ENCODE peak calls at places on chromosomes 16 and 17, in eight cellular contexts. K is Panc1; I is sigmoid colon; H is lung; F is endothelial cell; M is CD8-positive, alpha-beta T cell; B is GM13977; N is GM12864. O is an unnamed sample.

GRCh38 chr17:40562841-40563370 is 2.4 kb downstream of the CCR7 start:
- DNase-seq in B (no peak), I (no peak), N (no peak), K (no peak), M (peak; percentile 31), F (no peak), H (no peak), O (no peak)

GRCh38 chr16:15556130-15556529 is 86.8 kb downstream of the MARF1 start:
- DNase-seq in H (no peak), M (no peak), F (no peak), K (no peak), B (no peak), I (no peak), N (no peak), O (no peak)

GRCh38 chr16:67163164-67163902 is 1.2 kb upstream of the HSF4 start:
- DNase-seq in H (no peak), I (peak; percentile 89), F (no peak), M (no peak), N (no peak), K (no peak), B (peak; percentile 75), O (peak; percentile 65)

GRCh38 chr17:29568331-29569244 is at the start of gene TP53I13:
- DNase-seq in F (peak; percentile 73), M (peak; percentile 89), B (peak; percentile 96), K (no peak), H (peak; percentile 91), N (no peak), I (peak; percentile 93), O (peak; percentile 56)

GRCh38 chr17:40888321-40888720 is 3.3 kb upstream of the KRT20 start:
- DNase-seq in K (no peak), N (no peak), M (no peak), I (no peak), H (no peak), B (no peak), F (no peak), O (no peak)

GRCh38 chr17:66455022-66455547 is 152.7 kb downstream of the PRKCA start:
- DNase-seq in N (no peak), B (no peak), K (no peak), I (no peak), H (no peak), F (no peak), M (no peak), O (no peak)

GRCh38 chr16:31221357-31222160 is 4.6 kb upstream of the PYDC1 start:
- DNase-seq in H (no peak), I (no peak), K (no peak), N (no peak), B (peak; percentile 7), M (no peak), F (no peak), O (no peak)

GRCh38 chr17:39244016-39244599 is 18.4 kb upstream of the STAC2 start:
- DNase-seq in F (no peak), H (no peak), M (no peak), B (peak; percentile 19), N (no peak), K (no peak), I (peak; percentile 62), O (peak; percentile 46)

GRCh38 chr16:23650674-23651073 is 9.4 kb downstream of the DCTN5 start:
- DNase-seq in B (no peak), F (no peak), K (no peak), H (no peak), N (no peak), I (no peak), M (no peak), O (no peak)

GRCh38 chr16:77158293-77158692 is 32.7 kb upstream of the MON1B start:
- DNase-seq in K (no peak), N (no peak), B (no peak), F (no peak), H (no peak), I (no peak), M (no peak), O (no peak)
- TF ChIP-seq CTCF in K (no peak), N (no peak), B (no peak), F (no peak), H (no peak), I (no peak), M (no peak), O (no peak)

GRCh38 chr17:32503251-32504165 is 16.7 kb downstream of the CDK5R1 start:
- DNase-seq in B (peak; percentile 84), F (no peak), I (no peak), M (peak; percentile 36), N (peak; percentile 96), K (no peak), H (no peak), O (no peak)

GRCh38 chr17:32498362-32498761 is 11.6 kb downstream of the CDK5R1 start:
- DNase-seq in B (no peak), K (no peak), N (no peak), H (no peak), I (peak; percentile 55), F (no peak), M (no peak), O (no peak)

GRCh38 chr17:32504166-32504990 is 17.6 kb downstream of the CDK5R1 start:
- DNase-seq in B (no peak), M (no peak), N (no peak), H (no peak), K (no peak), I (no peak), F (no peak), O (no peak)

GRCh38 chr17:32502710-32503109 is 15.9 kb downstream of the CDK5R1 start:
- DNase-seq in B (no peak), H (no peak), F (no peak), M (no peak), I (no peak), N (no peak), K (no peak), O (no peak)

DNA sequence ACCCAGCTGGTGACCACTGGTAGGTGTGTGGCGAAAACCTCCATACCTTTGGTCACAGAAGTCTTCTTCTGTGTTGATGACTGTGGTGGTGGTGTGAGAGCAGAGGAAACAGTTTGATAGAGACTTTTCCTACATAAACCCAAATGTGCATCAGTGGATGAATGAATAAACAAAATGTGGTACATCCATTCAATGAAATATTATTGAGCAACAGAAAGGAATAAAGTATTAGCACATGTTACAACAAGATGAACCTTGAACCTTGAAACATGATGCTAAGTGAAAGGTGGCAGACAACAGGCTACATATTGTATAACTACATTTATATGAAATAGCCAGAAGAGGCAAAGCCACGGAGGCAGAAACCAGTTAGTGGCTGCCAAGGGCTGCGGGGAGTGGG is 15.2 kb downstream of the CDK5R1 start:
- DNase-seq in K (no peak), F (no peak), M (no peak), N (no peak), B (no peak), H (no peak), I (no peak), O (no peak)
- TF ChIP-seq CTCF in K (no peak), F (no peak), M (no peak), N (no peak), B (no peak), H (no peak), I (no peak), O (no peak)

GRCh38 chr16:78705694-78706093 is 606.2 kb downstream of the WWOX start:
- DNase-seq in K (peak; percentile 2), M (no peak), B (peak; percentile 21), H (no peak), F (no peak), I (no peak), N (peak; percentile 5), O (no peak)
- TF ChIP-seq CTCF in K (peak; percentile 42), M (peak; percentile 46), B (peak; percentile 56), H (peak; percentile 23), F (peak; percentile 91), I (no peak), N (peak; percentile 44), O (peak; percentile 89)

DNA sequence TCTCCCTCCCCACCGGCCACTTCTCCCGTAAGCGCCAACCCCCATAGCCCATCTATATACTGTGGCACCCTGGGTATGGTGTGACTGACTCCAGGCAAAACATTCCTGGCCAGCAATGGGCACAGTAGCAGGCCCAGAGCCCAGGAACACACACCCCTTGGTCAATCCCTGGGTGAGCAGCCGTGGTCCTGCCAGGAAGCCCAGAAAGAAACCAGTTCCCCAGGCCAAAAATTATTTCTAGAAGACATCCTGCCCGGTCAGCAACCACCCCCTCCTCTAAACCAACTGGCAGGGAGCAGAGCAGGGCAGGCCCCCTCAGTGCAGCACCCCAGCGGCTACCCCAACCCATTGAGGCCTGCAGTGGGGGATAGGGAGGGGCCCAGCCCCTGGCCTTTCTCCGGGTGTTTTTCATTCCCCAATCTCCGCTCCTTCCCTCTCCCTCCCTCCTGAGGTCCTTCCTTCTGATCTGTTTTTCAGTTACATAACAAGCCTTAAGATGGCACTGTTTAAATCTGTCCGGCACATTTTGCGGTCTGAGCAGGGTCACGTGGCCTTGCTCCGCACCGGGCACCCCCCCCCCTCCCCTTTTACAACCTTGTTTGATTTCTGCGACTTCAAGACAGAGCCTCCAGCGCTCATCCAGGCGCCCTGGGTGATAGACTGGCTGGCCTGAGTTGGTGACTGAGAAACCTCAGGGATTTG is 2.0 kb downstream of the NPTX1 start:
- DNase-seq in K (no peak), N (no peak), F (no peak), H (no peak), I (peak; percentile 84), M (no peak), B (peak; percentile 54), O (no peak)
- TF ChIP-seq CTCF in K (no peak), N (no peak), F (no peak), H (no peak), I (peak; percentile 23), M (no peak), B (no peak), O (no peak)

GRCh38 chr16:20675488-20676267 is 21.8 kb downstream of the ACSM1 start:
- DNase-seq in I (peak; percentile 71), N (no peak), B (peak; percentile 31), K (no peak), H (peak; percentile 39), F (no peak), M (no peak), O (no peak)

GRCh38 chr16:20674684-20675487 is 22.6 kb downstream of the ACSM1 start:
- DNase-seq in I (no peak), B (no peak), H (no peak), F (no peak), N (no peak), K (no peak), M (no peak), O (no peak)

GRCh38 chr16:20676268-20676828 is 21.1 kb downstream of the ACSM1 start:
- DNase-seq in F (no peak), K (no peak), H (no peak), M (no peak), B (no peak), N (no peak), I (no peak), O (no peak)

GRCh38 chr16:20678242-20678641 is 19.2 kb downstream of the ACSM1 start:
- DNase-seq in K (no peak), M (no peak), F (no peak), H (no peak), B (no peak), N (no peak), I (no peak), O (no peak)

DNA sequence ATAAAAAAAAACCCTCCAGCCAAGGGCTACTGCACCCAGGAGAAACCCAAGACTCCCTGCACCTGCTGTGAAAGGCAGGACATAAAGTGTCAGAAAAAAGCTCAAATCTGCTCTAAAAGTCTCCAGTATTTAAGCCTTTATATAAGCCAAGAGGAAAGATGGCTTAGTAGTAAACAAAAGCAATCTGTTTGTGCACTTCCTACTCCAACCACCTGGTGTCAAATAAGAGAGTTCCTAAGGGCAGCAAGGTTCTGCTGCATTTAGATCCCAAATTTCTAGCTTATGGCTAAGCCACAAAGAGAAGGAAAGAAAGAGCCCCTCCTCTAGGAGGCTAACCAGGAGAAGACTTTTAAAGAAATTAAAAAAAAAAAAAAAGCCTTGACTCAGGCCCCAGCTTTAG is 20.6 kb downstream of the ACSM1 start:
- DNase-seq in B (no peak), F (no peak), N (no peak), M (no peak), K (no peak), H (no peak), I (no peak), O (no peak)
- TF ChIP-seq CTCF in B (peak; percentile 5), F (no peak), N (no peak), M (no peak), K (peak; percentile 14), H (no peak), I (no peak), O (peak; percentile 25)

O was measured in glutamatergic neuron.